ENCODE peak calls at places on chromosomes 11 and 22, in seven cellular contexts. E is HepG2, Y is SK-N-SH, K is H1, H is K562, L is HCT116, X is GM12878. N is an unnamed sample.

GRCh38 chr22:44889233-44889878 is 120.4 kb downstream of the PHF21B start:
- DNase-seq in E (no peak), Y (peak; percentile 62), K (no peak), H (peak; percentile 61), L (no peak), X (no peak), N (no peak)

GRCh38 chr11:86692317-86692716 is 19.9 kb upstream of the ME3 start:
- DNase-seq in E (no peak), Y (no peak), K (no peak), H (no peak), L (no peak), X (no peak), N (no peak)

GRCh38 chr11:8841899-8842298 is 69.1 kb upstream of the AKIP1 start:
- DNase-seq in E (peak; percentile 27), Y (no peak), K (no peak), H (no peak), L (no peak), X (no peak), N (no peak)

GRCh38 chr11:75563978-75564552 is 2.0 kb downstream of the SERPINH1 start:
- DNase-seq in E (peak; percentile 45), Y (no peak), K (no peak), H (peak; percentile 76), L (no peak), X (no peak), N (no peak)

GRCh38 chr11:8011981-8012444 is 24.9 kb downstream of the EIF3F start:
- DNase-seq in E (no peak), Y (no peak), K (no peak), H (no peak), L (no peak), X (no peak), N (no peak)

GRCh38 chr11:118691926-118692830 is 12.7 kb upstream of the TREH start:
- DNase-seq in E (peak; percentile 45), Y (no peak), K (no peak), H (no peak), L (no peak), X (peak; percentile 76), N (no peak)

GRCh38 chr11:120011836-120012235 is 126.1 kb downstream of the TRIM29 start:
- DNase-seq in E (no peak), Y (no peak), K (no peak), H (no peak), L (no peak), X (no peak), N (no peak)

GRCh38 chr22:31526275-31526674 is 29.9 kb downstream of the SFI1 start:
- DNase-seq in E (no peak), Y (no peak), K (no peak), H (no peak), L (no peak), X (no peak), N (no peak)

GRCh38 chr22:50419116-50419515 is 55.7 kb downstream of the SBF1 start:
- DNase-seq in E (no peak), Y (no peak), K (no peak), H (no peak), L (no peak), X (no peak), N (no peak)

GRCh38 chr11:24747275-24748251 is 250.7 kb downstream of the LUZP2 start:
- DNase-seq in E (no peak), Y (no peak), K (no peak), H (no peak), L (no peak), X (no peak), N (no peak)

GRCh38 chr22:30640839-30641430 is 5.4 kb downstream of the SLC35E4 start:
- DNase-seq in E (no peak), Y (no peak), K (no peak), H (no peak), L (no peak), X (no peak), N (no peak)

GRCh38 chr11:127493330-127493729 is 492.8 kb upstream of the KIRREL3 start:
- DNase-seq in E (no peak), Y (peak; percentile 34), K (no peak), H (peak; percentile 9), L (no peak), X (no peak), N (no peak)

GRCh38 chr22:17370036-17370765 is 941 bp downstream of the CECR2 start:
- DNase-seq in E (no peak), Y (peak; percentile 32), K (no peak), H (no peak), L (no peak), X (no peak), N (no peak)

GRCh38 chr11:64334764-64335741 is 5.0 kb upstream of the CCDC88B start:
- DNase-seq in E (peak; percentile 85), Y (peak; percentile 69), K (no peak), H (peak; percentile 94), L (peak; percentile 96), X (peak; percentile 87), N (no peak)

GRCh38 chr22:19060356-19061009 is 61.7 kb downstream of the DGCR2 start:
- DNase-seq in E (no peak), Y (no peak), K (no peak), H (no peak), L (no peak), X (no peak), N (no peak)

GRCh38 chr11:13009921-13010736 is 1.0 kb downstream of the RASSF10 start:
- DNase-seq in E (no peak), Y (peak; percentile 68), K (peak; percentile 17), H (no peak), L (no peak), X (no peak), N (peak; percentile 5)

GRCh38 chr11:5621580-5621979 is 3.2 kb upstream of the TRIM34 start:
- DNase-seq in E (no peak), Y (no peak), K (no peak), H (no peak), L (no peak), X (no peak), N (no peak)

GRCh38 chr11:100824041-100824440 is 137.0 kb downstream of the ARHGAP42 start:
- DNase-seq in E (no peak), Y (no peak), K (no peak), H (no peak), L (no peak), X (no peak), N (no peak)

GRCh38 chr11:125079151-125079877 is 16.2 kb downstream of the SLC37A2 start:
- DNase-seq in E (no peak), Y (no peak), K (no peak), H (no peak), L (no peak), X (no peak), N (no peak)

GRCh38 chr22:23061471-23062280 is 8.6 kb upstream of the GNAZ start:
- DNase-seq in E (no peak), Y (peak; percentile 5), K (no peak), H (peak; percentile 45), L (no peak), X (no peak), N (no peak)

GRCh38 chr11:110472858-110473257 is 43.1 kb downstream of the FDX1 start:
- DNase-seq in E (no peak), Y (no peak), K (no peak), H (no peak), L (no peak), X (no peak), N (no peak)

DNA sequence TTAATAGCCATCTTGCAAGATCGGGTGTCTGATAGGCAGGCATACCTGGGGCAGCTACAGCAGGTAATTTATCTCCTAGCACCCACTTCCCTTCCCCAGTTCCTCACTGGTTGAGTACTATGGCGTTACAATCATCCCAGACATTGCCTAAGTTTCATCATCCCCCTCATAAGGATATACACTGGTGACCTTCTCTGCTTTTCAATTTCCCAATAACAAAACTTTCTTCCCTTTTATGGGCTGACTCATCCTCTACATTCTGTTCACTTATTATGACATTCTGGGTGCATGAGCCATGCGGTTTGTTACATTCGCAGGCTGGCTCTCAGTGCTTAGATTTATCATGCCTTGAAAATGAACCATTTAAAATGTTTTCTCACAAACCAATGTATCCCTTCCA is 5.0 kb upstream of the MRPL11 start:
- DNase-seq in E (no peak), Y (no peak), K (no peak), H (no peak), L (peak; percentile 19), X (no peak), N (no peak)
- TF ChIP-seq JUND in E (no peak), Y (no peak), K (no peak), H (no peak), L (no peak), X (no peak), N (no peak)

GRCh38 chr22:48868554-48868953 is 959.1 kb downstream of the BRD1 start:
- DNase-seq in E (no peak), Y (no peak), K (no peak), H (no peak), L (no peak), X (no peak), N (no peak)

GRCh38 chr22:48869788-48870187 is 957.9 kb downstream of the BRD1 start:
- DNase-seq in E (no peak), Y (no peak), K (no peak), H (no peak), L (no peak), X (no peak), N (no peak)

GRCh38 chr22:48871176-48871840 is 956.4 kb downstream of the BRD1 start:
- DNase-seq in E (no peak), Y (no peak), K (no peak), H (no peak), L (no peak), X (no peak), N (no peak)

GRCh38 chr22:48869161-48869560 is 958.5 kb downstream of the BRD1 start:
- DNase-seq in E (no peak), Y (no peak), K (no peak), H (no peak), L (no peak), X (no peak), N (no peak)

DNA sequence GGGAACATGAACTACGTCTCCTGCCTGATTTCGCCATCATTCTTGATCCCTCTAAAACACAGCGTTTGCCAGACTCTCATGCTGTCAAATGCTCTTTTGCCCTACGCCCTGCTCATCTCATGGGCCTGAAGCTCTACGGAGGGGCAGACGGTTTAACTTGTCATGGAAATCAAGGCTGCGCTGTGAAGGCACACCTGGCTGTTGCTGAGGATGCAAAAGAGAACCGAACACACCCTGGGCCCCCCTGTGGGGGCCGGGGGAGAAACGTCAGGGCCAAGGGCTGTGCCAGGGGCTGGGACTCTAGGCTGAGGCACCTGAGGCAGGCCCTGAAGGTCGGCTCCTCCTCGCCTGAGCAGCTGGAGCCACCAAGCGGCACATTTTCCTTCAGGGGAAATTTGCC is 957.2 kb downstream of the BRD1 start:
- DNase-seq in E (no peak), Y (no peak), K (no peak), H (no peak), L (no peak), X (no peak), N (no peak)
- TF ChIP-seq JUND in E (no peak), Y (no peak), K (no peak), H (no peak), L (no peak), X (no peak), N (no peak)

DNA sequence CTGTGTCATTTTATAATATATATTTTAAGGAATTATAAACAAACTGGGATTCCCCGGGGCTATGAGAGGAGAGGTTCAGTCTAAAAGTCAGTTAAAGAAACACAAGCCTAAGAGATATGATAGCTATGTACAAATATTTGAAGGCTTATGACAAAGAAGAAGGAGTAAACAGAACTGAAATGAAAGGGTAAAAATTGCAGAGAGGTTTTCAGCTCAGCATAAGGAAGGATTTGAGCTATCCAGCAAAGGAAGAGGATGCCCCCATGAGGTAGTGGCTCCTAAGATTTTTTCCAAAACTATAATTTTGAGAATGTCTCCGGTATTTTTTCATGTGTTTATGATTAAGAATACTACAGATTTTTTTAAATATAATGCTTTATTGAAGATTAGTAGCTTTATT is 57.9 kb upstream of the ANGPTL5 start:
- DNase-seq in E (peak; percentile 54), Y (no peak), K (no peak), H (no peak), L (no peak), X (no peak), N (no peak)
- TF ChIP-seq JUND in E (no peak), Y (no peak), K (no peak), H (no peak), L (no peak), X (no peak), N (no peak)

GRCh38 chr22:21043856-21044535 is 1.8 kb upstream of the LRRC74B start:
- DNase-seq in E (no peak), Y (no peak), K (no peak), H (no peak), L (no peak), X (no peak), N (no peak)
- TF ChIP-seq JUND in E (no peak), Y (no peak), K (no peak), H (no peak), L (no peak), X (no peak), N (no peak)

N was measured in T47D.